ENCODE peak calls at places on chromosomes 4 and X, in seven cellular contexts. Z is transverse colon, X is GM12892, D is HL-60, R is GM12891, V is HCT116, J is Panc1. T is an unnamed sample.

GRCh38 chrX:34300871-34301270 is 168.8 kb upstream of the FAM47A start:
- DNase-seq in Z (no peak), X (no peak), D (peak), R (no peak), V (peak), J (peak), T (no peak)

GRCh38 chrX:47172971-47173792 is 20.4 kb upstream of the UBA1 start:
- DNase-seq in Z (no peak), X (peak), D (no peak), R (no peak), V (no peak), J (no peak), T (no peak)

GRCh38 chrX:109886122-109886761 is 116.7 kb upstream of the TMEM164 start:
- DNase-seq in Z (peak), X (no peak), D (peak), R (no peak), V (peak), J (peak), T (no peak)

GRCh38 chr4:182748949-182749348 is 168.2 kb downstream of the DCTD start:
- DNase-seq in Z (no peak), X (no peak), D (no peak), R (no peak), V (no peak), J (peak), T (no peak)

GRCh38 chrX:136646602-136647239 is 1.2 kb upstream of the CD40LG start:
- DNase-seq in Z (no peak), X (no peak), D (no peak), R (no peak), V (no peak), J (no peak), T (no peak)

GRCh38 chrX:19824603-19825002 is 62.8 kb downstream of the SH3KBP1 start:
- DNase-seq in Z (no peak), X (no peak), D (no peak), R (no peak), V (no peak), J (no peak), T (no peak)

GRCh38 chr4:152323221-152323620 is 212.7 kb downstream of the FBXW7 start:
- DNase-seq in Z (no peak), X (no peak), D (no peak), R (no peak), V (no peak), J (no peak), T (no peak)

GRCh38 chrX:96564595-96564994 is 120.0 kb upstream of the DIAPH2 start:
- DNase-seq in Z (no peak), X (no peak), D (peak), R (no peak), V (no peak), J (no peak), T (no peak)

GRCh38 chr4:173647902-173648301 is 117.9 kb upstream of the HAND2 start:
- DNase-seq in Z (no peak), X (no peak), D (no peak), R (no peak), V (no peak), J (no peak), T (no peak)

GRCh38 chrX:43655151-43655676 is 885 bp upstream of the MAOA start:
- DNase-seq in Z (peak), X (no peak), D (no peak), R (no peak), V (no peak), J (no peak), T (no peak)

GRCh38 chrX:43655961-43656494 is at the start of gene MAOA:
- DNase-seq in Z (peak), X (no peak), D (no peak), R (no peak), V (no peak), J (no peak), T (peak)

GRCh38 chrX:43654431-43655150 is 1.5 kb upstream of the MAOA start:
- DNase-seq in Z (peak), X (peak), D (peak), R (peak), V (peak), J (peak), T (peak)
- TF ChIP-seq POLR2AphosphoS5 in Z (peak), X (no peak), D (no peak), R (no peak), V (peak), J (no peak), T (peak)

GRCh38 chr4:25563071-25563564 is 92.5 kb upstream of the SLC34A2 start:
- DNase-seq in Z (no peak), X (no peak), D (no peak), R (no peak), V (no peak), J (no peak), T (no peak)
- TF ChIP-seq POLR2AphosphoS5 in Z (no peak), X (no peak), D (no peak), R (no peak), V (no peak), J (no peak), T (no peak)

DNA sequence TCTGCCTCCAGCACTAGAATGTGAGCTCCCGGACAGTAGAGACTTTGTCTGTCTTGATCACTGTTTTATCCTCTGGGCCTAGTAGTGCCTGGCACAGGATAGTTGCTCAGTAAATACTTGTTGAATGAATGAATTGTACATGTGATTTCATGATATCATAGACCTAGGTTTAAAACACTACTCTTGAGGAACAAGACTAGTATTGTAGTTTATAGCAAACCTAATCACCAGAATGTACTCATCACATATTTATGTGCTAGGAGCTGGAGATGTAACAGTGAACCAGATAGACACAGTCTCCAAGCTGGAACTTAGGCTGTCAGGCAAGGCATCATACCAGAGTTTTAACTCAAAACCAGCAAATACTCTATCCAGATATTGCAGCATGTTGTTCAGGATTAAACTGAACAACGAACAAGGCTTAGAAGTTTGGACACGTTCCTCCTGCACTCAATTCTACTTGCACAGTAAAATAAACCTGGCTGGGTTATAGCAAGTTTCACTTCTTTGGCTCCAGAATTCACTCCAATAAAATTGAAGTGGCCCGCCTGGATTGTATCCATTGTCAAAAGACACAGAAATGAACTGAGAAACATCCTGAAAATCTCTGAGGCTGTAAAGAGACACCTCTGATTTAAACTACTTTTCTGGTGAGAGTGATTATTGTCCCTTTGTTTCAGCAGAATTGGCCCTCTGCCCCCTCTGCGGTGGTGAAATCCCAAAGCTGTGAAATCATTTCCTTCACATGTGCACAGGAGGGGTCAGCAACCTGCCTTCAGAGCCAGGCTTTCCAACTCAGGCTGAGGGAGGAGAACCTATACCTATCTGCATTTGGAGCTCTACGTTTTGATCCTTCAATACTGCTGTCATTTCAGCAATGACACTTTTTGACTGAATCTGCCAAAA is 23.2 kb downstream of the GAB3 start:
- DNase-seq in Z (peak), X (no peak), D (peak), R (no peak), V (no peak), J (no peak), T (peak)
- TF ChIP-seq POLR2AphosphoS5 in Z (peak), X (no peak), D (no peak), R (no peak), V (no peak), J (no peak), T (peak)

DNA sequence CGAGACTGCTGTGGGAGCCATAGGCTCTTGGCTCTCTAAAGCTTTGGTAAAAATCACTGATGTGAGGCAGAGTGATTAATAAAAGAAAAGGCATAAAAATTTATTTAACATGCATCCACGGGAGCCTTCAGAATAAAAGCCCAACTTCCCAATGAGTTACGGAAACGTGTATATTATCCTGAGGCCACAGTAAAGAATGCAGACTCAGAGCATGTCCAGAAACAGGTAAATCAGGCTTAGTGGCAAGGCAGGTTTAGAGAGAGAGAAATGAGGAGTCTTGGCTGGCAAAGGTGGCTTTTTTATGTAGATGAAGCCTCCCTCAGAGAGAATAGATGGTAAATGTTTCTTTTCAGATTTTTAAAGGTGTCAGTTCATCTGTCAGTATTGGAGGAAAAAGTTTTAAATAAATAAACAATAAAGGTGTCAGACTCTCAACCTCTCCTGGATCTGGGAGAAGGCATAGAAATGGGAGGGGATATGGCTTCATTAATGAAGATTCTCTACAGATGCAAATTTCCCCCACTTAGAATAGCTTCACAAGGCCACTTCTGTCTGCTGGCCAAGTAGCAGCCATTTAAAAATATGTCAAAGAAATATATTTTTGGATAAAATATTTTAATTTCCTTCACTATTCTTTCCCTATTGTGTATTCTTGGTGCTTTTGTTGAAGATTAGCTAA is 24.0 kb downstream of the C4orf51 start:
- DNase-seq in Z (no peak), X (no peak), D (no peak), R (no peak), V (no peak), J (no peak), T (no peak)
- TF ChIP-seq POLR2AphosphoS5 in Z (no peak), X (no peak), D (no peak), R (no peak), V (no peak), J (no peak), T (no peak)

T was measured in esophagus muscularis mucosa.